ENCODE peak calls at places on chromosome 22, in five cellular contexts. One of them, this sample, is unnamed.

GRCh38 chr22:20572132-20572802 is 64.9 kb downstream of the MED15 start:
- DNase-seq in T-helper 2 cell: no peak
- DNase-seq in ascending aorta: no peak
- DNase-seq in stimulated activated naive CD8-positive, alpha-beta T cell treated with anti-CD3 and anti-CD28 coated beads, Interleukin-15, amount 100 ng/mL, for 72 hours: no peak
- DNase-seq in activated CD8-positive, alpha-beta T cell treated with anti-CD3 and anti-CD28 coated beads for 36 hours: no peak
- DNase-seq in this sample: no peak

GRCh38 chr22:37549704-37550059 is 10.6 kb upstream of the CDC42EP1 start:
- DNase-seq in T-helper 2 cell: no peak
- DNase-seq in ascending aorta: peak; percentile 88
- DNase-seq in stimulated activated naive CD8-positive, alpha-beta T cell treated with anti-CD3 and anti-CD28 coated beads, Interleukin-15, amount 100 ng/mL, for 72 hours: no peak
- DNase-seq in activated CD8-positive, alpha-beta T cell treated with anti-CD3 and anti-CD28 coated beads for 36 hours: no peak
- DNase-seq in this sample: no peak

GRCh38 chr22:43992331-43992821 is 31.7 kb upstream of the PARVB start:
- DNase-seq in T-helper 2 cell: no peak
- DNase-seq in ascending aorta: no peak
- DNase-seq in stimulated activated naive CD8-positive, alpha-beta T cell treated with anti-CD3 and anti-CD28 coated beads, Interleukin-15, amount 100 ng/mL, for 72 hours: no peak
- DNase-seq in activated CD8-positive, alpha-beta T cell treated with anti-CD3 and anti-CD28 coated beads for 36 hours: no peak
- DNase-seq in this sample: no peak

GRCh38 chr22:45452565-45453449 is 39.3 kb downstream of the RIBC2 start:
- DNase-seq in T-helper 2 cell: no peak
- DNase-seq in ascending aorta: no peak
- DNase-seq in stimulated activated naive CD8-positive, alpha-beta T cell treated with anti-CD3 and anti-CD28 coated beads, Interleukin-15, amount 100 ng/mL, for 72 hours: no peak
- DNase-seq in activated CD8-positive, alpha-beta T cell treated with anti-CD3 and anti-CD28 coated beads for 36 hours: no peak
- DNase-seq in this sample: no peak

GRCh38 chr22:48592488-48592887 is 1235.2 kb downstream of the BRD1 start:
- DNase-seq in T-helper 2 cell: no peak
- DNase-seq in ascending aorta: no peak
- DNase-seq in stimulated activated naive CD8-positive, alpha-beta T cell treated with anti-CD3 and anti-CD28 coated beads, Interleukin-15, amount 100 ng/mL, for 72 hours: no peak
- DNase-seq in activated CD8-positive, alpha-beta T cell treated with anti-CD3 and anti-CD28 coated beads for 36 hours: no peak
- DNase-seq in this sample: no peak

GRCh38 chr22:30628491-30628890 is 7.1 kb upstream of the SLC35E4 start:
- DNase-seq in T-helper 2 cell: no peak
- DNase-seq in ascending aorta: no peak
- DNase-seq in stimulated activated naive CD8-positive, alpha-beta T cell treated with anti-CD3 and anti-CD28 coated beads, Interleukin-15, amount 100 ng/mL, for 72 hours: no peak
- DNase-seq in activated CD8-positive, alpha-beta T cell treated with anti-CD3 and anti-CD28 coated beads for 36 hours: no peak
- DNase-seq in this sample: no peak

GRCh38 chr22:37639070-37639760 is at the start of gene SH3BP1:
- DNase-seq in T-helper 2 cell: peak; percentile 44
- DNase-seq in ascending aorta: no peak
- DNase-seq in stimulated activated naive CD8-positive, alpha-beta T cell treated with anti-CD3 and anti-CD28 coated beads, Interleukin-15, amount 100 ng/mL, for 72 hours: peak; percentile 60
- DNase-seq in activated CD8-positive, alpha-beta T cell treated with anti-CD3 and anti-CD28 coated beads for 36 hours: peak; percentile 76
- DNase-seq in this sample: peak; percentile 75

GRCh38 chr22:22167791-22168189 is 76.8 kb upstream of the VPREB1 start:
- DNase-seq in T-helper 2 cell: no peak
- DNase-seq in ascending aorta: no peak
- DNase-seq in stimulated activated naive CD8-positive, alpha-beta T cell treated with anti-CD3 and anti-CD28 coated beads, Interleukin-15, amount 100 ng/mL, for 72 hours: no peak
- DNase-seq in activated CD8-positive, alpha-beta T cell treated with anti-CD3 and anti-CD28 coated beads for 36 hours: no peak
- DNase-seq in this sample: no peak

GRCh38 chr22:42074153-42074750 is at the start of gene PHETA2:
- DNase-seq in T-helper 2 cell: peak; percentile 37
- DNase-seq in ascending aorta: peak; percentile 78
- DNase-seq in stimulated activated naive CD8-positive, alpha-beta T cell treated with anti-CD3 and anti-CD28 coated beads, Interleukin-15, amount 100 ng/mL, for 72 hours: peak; percentile 65
- DNase-seq in activated CD8-positive, alpha-beta T cell treated with anti-CD3 and anti-CD28 coated beads for 36 hours: peak; percentile 63
- DNase-seq in this sample: peak; percentile 78

GRCh38 chr22:27982106-27982505 is 63.0 kb upstream of the PITPNB start:
- DNase-seq in T-helper 2 cell: no peak
- DNase-seq in ascending aorta: no peak
- DNase-seq in stimulated activated naive CD8-positive, alpha-beta T cell treated with anti-CD3 and anti-CD28 coated beads, Interleukin-15, amount 100 ng/mL, for 72 hours: no peak
- DNase-seq in activated CD8-positive, alpha-beta T cell treated with anti-CD3 and anti-CD28 coated beads for 36 hours: no peak
- DNase-seq in this sample: no peak

GRCh38 chr22:45968751-45969413 is 8.1 kb downstream of the WNT7B start:
- DNase-seq in T-helper 2 cell: no peak
- DNase-seq in ascending aorta: no peak
- DNase-seq in stimulated activated naive CD8-positive, alpha-beta T cell treated with anti-CD3 and anti-CD28 coated beads, Interleukin-15, amount 100 ng/mL, for 72 hours: no peak
- DNase-seq in activated CD8-positive, alpha-beta T cell treated with anti-CD3 and anti-CD28 coated beads for 36 hours: peak; percentile 27
- DNase-seq in this sample: peak; percentile 57

GRCh38 chr22:47107431-47107830 is 345.0 kb downstream of the TBC1D22A start:
- DNase-seq in T-helper 2 cell: no peak
- DNase-seq in ascending aorta: no peak
- DNase-seq in stimulated activated naive CD8-positive, alpha-beta T cell treated with anti-CD3 and anti-CD28 coated beads, Interleukin-15, amount 100 ng/mL, for 72 hours: no peak
- DNase-seq in activated CD8-positive, alpha-beta T cell treated with anti-CD3 and anti-CD28 coated beads for 36 hours: no peak
- DNase-seq in this sample: no peak

GRCh38 chr22:49099496-49100124 is 728.1 kb downstream of the BRD1 start:
- DNase-seq in T-helper 2 cell: no peak
- DNase-seq in ascending aorta: peak; percentile 87
- DNase-seq in stimulated activated naive CD8-positive, alpha-beta T cell treated with anti-CD3 and anti-CD28 coated beads, Interleukin-15, amount 100 ng/mL, for 72 hours: no peak
- DNase-seq in activated CD8-positive, alpha-beta T cell treated with anti-CD3 and anti-CD28 coated beads for 36 hours: no peak
- DNase-seq in this sample: no peak

GRCh38 chr22:24503137-24503850 is 8.2 kb downstream of the UPB1 start:
- DNase-seq in T-helper 2 cell: peak; percentile 41
- DNase-seq in ascending aorta: no peak
- DNase-seq in stimulated activated naive CD8-positive, alpha-beta T cell treated with anti-CD3 and anti-CD28 coated beads, Interleukin-15, amount 100 ng/mL, for 72 hours: peak; percentile 40
- DNase-seq in activated CD8-positive, alpha-beta T cell treated with anti-CD3 and anti-CD28 coated beads for 36 hours: peak; percentile 84
- DNase-seq in this sample: peak; percentile 74

GRCh38 chr22:22952531-22953295 is 65.1 kb downstream of the IGLL5 start:
- DNase-seq in T-helper 2 cell: no peak
- DNase-seq in ascending aorta: no peak
- DNase-seq in stimulated activated naive CD8-positive, alpha-beta T cell treated with anti-CD3 and anti-CD28 coated beads, Interleukin-15, amount 100 ng/mL, for 72 hours: no peak
- DNase-seq in activated CD8-positive, alpha-beta T cell treated with anti-CD3 and anti-CD28 coated beads for 36 hours: no peak
- DNase-seq in this sample: no peak

GRCh38 chr22:36301851-36302250 is 48.9 kb downstream of the APOL1 start:
- DNase-seq in T-helper 2 cell: no peak
- DNase-seq in ascending aorta: no peak
- DNase-seq in stimulated activated naive CD8-positive, alpha-beta T cell treated with anti-CD3 and anti-CD28 coated beads, Interleukin-15, amount 100 ng/mL, for 72 hours: no peak
- DNase-seq in activated CD8-positive, alpha-beta T cell treated with anti-CD3 and anti-CD28 coated beads for 36 hours: no peak
- DNase-seq in this sample: no peak

GRCh38 chr22:49372530-49373288 is 455.0 kb downstream of the BRD1 start:
- DNase-seq in T-helper 2 cell: no peak
- DNase-seq in ascending aorta: peak; percentile 56
- DNase-seq in stimulated activated naive CD8-positive, alpha-beta T cell treated with anti-CD3 and anti-CD28 coated beads, Interleukin-15, amount 100 ng/mL, for 72 hours: no peak
- DNase-seq in activated CD8-positive, alpha-beta T cell treated with anti-CD3 and anti-CD28 coated beads for 36 hours: no peak
- DNase-seq in this sample: no peak

GRCh38 chr22:39932918-39933649 is 27.1 kb upstream of the TMA7B start:
- DNase-seq in T-helper 2 cell: peak; percentile 49
- DNase-seq in ascending aorta: no peak
- DNase-seq in stimulated activated naive CD8-positive, alpha-beta T cell treated with anti-CD3 and anti-CD28 coated beads, Interleukin-15, amount 100 ng/mL, for 72 hours: peak; percentile 75
- DNase-seq in activated CD8-positive, alpha-beta T cell treated with anti-CD3 and anti-CD28 coated beads for 36 hours: peak; percentile 81
- DNase-seq in this sample: peak; percentile 86